ENCODE peak calls at places on chromosomes 12 and 14, in four cellular contexts. One of them, this sample, is unnamed. For H3K27me3, the result is how much of the 10 kb centered on the place peaks cover.

GRCh38 chr14:20624495-20625070 is 16.9 kb downstream of the OR6S1 start:
- DNase-seq in mammary epithelial cell: peak
- DNase-seq in psoas muscle: peak
- DNase-seq in fibroblast of lung: peak
- DNase-seq in this sample: peak

GRCh38 chr12:58939399-58940100 is 19.2 kb upstream of the LRIG3 start:
- DNase-seq in mammary epithelial cell: no peak
- DNase-seq in psoas muscle: no peak
- DNase-seq in fibroblast of lung: no peak
- DNase-seq in this sample: no peak

GRCh38 chr12:56143225-56143624 is 9.2 kb upstream of the MYL6B start:
- DNase-seq in mammary epithelial cell: no peak
- DNase-seq in psoas muscle: no peak
- DNase-seq in fibroblast of lung: no peak
- DNase-seq in this sample: no peak

GRCh38 chr14:49727171-49727570 is 34.3 kb downstream of the KLHDC1 start:
- DNase-seq in mammary epithelial cell: no peak
- DNase-seq in psoas muscle: no peak
- DNase-seq in fibroblast of lung: no peak
- DNase-seq in this sample: no peak

GRCh38 chr14:100439781-100440180 is 116.6 kb downstream of the SLC25A47 start:
- DNase-seq in mammary epithelial cell: peak
- DNase-seq in psoas muscle: no peak
- DNase-seq in fibroblast of lung: peak
- DNase-seq in this sample: no peak

GRCh38 chr12:26239508-26240328 is 44.3 kb downstream of the SSPN start:
- DNase-seq in mammary epithelial cell: peak
- DNase-seq in psoas muscle: peak
- DNase-seq in fibroblast of lung: peak
- DNase-seq in this sample: no peak

GRCh38 chr14:21023817-21024667 is 819 bp downstream of the NDRG2 start:
- DNase-seq in mammary epithelial cell: no peak
- DNase-seq in psoas muscle: peak
- DNase-seq in fibroblast of lung: no peak
- DNase-seq in this sample: no peak

GRCh38 chr12:46547421-46548340 is 175.1 kb upstream of the SLC38A2 start:
- DNase-seq in mammary epithelial cell: peak
- DNase-seq in psoas muscle: no peak
- DNase-seq in fibroblast of lung: no peak
- DNase-seq in this sample: no peak

GRCh38 chr14:42130809-42131208 is 524.1 kb downstream of the LRFN5 start:
- DNase-seq in mammary epithelial cell: peak
- DNase-seq in psoas muscle: no peak
- DNase-seq in fibroblast of lung: no peak
- DNase-seq in this sample: no peak

GRCh38 chr14:56534656-56535055 is 44.9 kb upstream of the TMEM260 start:
- DNase-seq in mammary epithelial cell: no peak
- DNase-seq in psoas muscle: no peak
- DNase-seq in fibroblast of lung: no peak
- DNase-seq in this sample: no peak

GRCh38 chr14:57293851-57294837 is 25.4 kb downstream of the AP5M1 start:
- DNase-seq in mammary epithelial cell: no peak
- DNase-seq in psoas muscle: no peak
- DNase-seq in fibroblast of lung: peak
- DNase-seq in this sample: no peak

GRCh38 chr12:50040657-50041056 is 15.4 kb upstream of the RACGAP1 start:
- DNase-seq in mammary epithelial cell: no peak
- DNase-seq in psoas muscle: no peak
- DNase-seq in fibroblast of lung: no peak
- DNase-seq in this sample: no peak

GRCh38 chr12:98154850-98155249 is 360.5 kb upstream of the TMPO start:
- DNase-seq in mammary epithelial cell: peak
- DNase-seq in psoas muscle: no peak
- DNase-seq in fibroblast of lung: peak
- DNase-seq in this sample: no peak

GRCh38 chr12:52906049-52906645 is 1.3 kb upstream of the KRT8 start:
- DNase-seq in mammary epithelial cell: peak
- DNase-seq in psoas muscle: no peak
- DNase-seq in fibroblast of lung: no peak
- DNase-seq in this sample: no peak

GRCh38 chr14:71322660-71323250 is 415.5 kb downstream of the PCNX1 start:
- DNase-seq in mammary epithelial cell: peak
- DNase-seq in psoas muscle: no peak
- DNase-seq in fibroblast of lung: peak
- DNase-seq in this sample: no peak

GRCh38 chr14:46818147-46818546 is 166.6 kb upstream of the RPL10L start:
- DNase-seq in mammary epithelial cell: no peak
- DNase-seq in psoas muscle: no peak
- DNase-seq in fibroblast of lung: no peak
- DNase-seq in this sample: no peak

GRCh38 chr12:65740873-65741600 is 83.2 kb upstream of the HMGA2 start:
- DNase-seq in mammary epithelial cell: peak
- DNase-seq in psoas muscle: peak
- DNase-seq in fibroblast of lung: peak
- DNase-seq in this sample: peak

GRCh38 chr14:21044106-21044618 is 2.0 kb downstream of the RNASE7 start:
- DNase-seq in mammary epithelial cell: no peak
- DNase-seq in psoas muscle: peak
- DNase-seq in fibroblast of lung: no peak
- DNase-seq in this sample: no peak

GRCh38 chr14:51094282-51094821 is 553 bp downstream of the TRIM9 start:
- DNase-seq in mammary epithelial cell: no peak
- DNase-seq in psoas muscle: peak
- DNase-seq in fibroblast of lung: peak
- DNase-seq in this sample: no peak

GRCh38 chr12:87086118-87086891 is 830.1 kb upstream of the MGAT4C start:
- DNase-seq in mammary epithelial cell: peak
- DNase-seq in psoas muscle: no peak
- DNase-seq in fibroblast of lung: peak
- DNase-seq in this sample: no peak

GRCh38 chr14:61694039-61694438 is 1.3 kb upstream of the HIF1A start:
- DNase-seq in mammary epithelial cell: no peak
- DNase-seq in psoas muscle: no peak
- DNase-seq in fibroblast of lung: no peak
- DNase-seq in this sample: no peak

GRCh38 chr12:101839324-101840283 is 8.8 kb upstream of the GNPTAB start:
- DNase-seq in mammary epithelial cell: peak
- DNase-seq in psoas muscle: peak
- DNase-seq in fibroblast of lung: peak
- DNase-seq in this sample: peak

GRCh38 chr12:27964123-27964522 is 8.4 kb downstream of the PTHLH start:
- DNase-seq in mammary epithelial cell: no peak
- DNase-seq in psoas muscle: no peak
- DNase-seq in fibroblast of lung: peak
- DNase-seq in this sample: no peak

GRCh38 chr12:121205491-121205890 is 4.4 kb upstream of the P2RX4 start:
- DNase-seq in mammary epithelial cell: no peak
- DNase-seq in psoas muscle: no peak
- DNase-seq in fibroblast of lung: no peak
- DNase-seq in this sample: no peak

GRCh38 chr12:67625004-67625403 is 23.5 kb upstream of the DYRK2 start:
- DNase-seq in mammary epithelial cell: no peak
- DNase-seq in psoas muscle: no peak
- DNase-seq in fibroblast of lung: no peak
- DNase-seq in this sample: no peak

GRCh38 chr12:51891843-51892242 is 3.9 kb downstream of the ANKRD33 start:
- DNase-seq in mammary epithelial cell: no peak
- DNase-seq in psoas muscle: no peak
- DNase-seq in fibroblast of lung: peak
- DNase-seq in this sample: no peak

GRCh38 chr14:94612174-94612573 is at the start of gene SERPINA3:
- DNase-seq in mammary epithelial cell: peak
- DNase-seq in psoas muscle: no peak
- DNase-seq in fibroblast of lung: peak
- DNase-seq in this sample: no peak

GRCh38 chr12:64680235-64680634 is 69.9 kb downstream of the RASSF3 start:
- DNase-seq in mammary epithelial cell: peak
- DNase-seq in psoas muscle: no peak
- DNase-seq in fibroblast of lung: no peak
- DNase-seq in this sample: no peak

GRCh38 chr12:98532687-98533304 is 17.4 kb downstream of the TMPO start:
- DNase-seq in mammary epithelial cell: peak
- DNase-seq in psoas muscle: no peak
- DNase-seq in fibroblast of lung: peak
- DNase-seq in this sample: no peak

GRCh38 chr12:106106892-106107291 is 31.9 kb downstream of the NUAK1 start:
- DNase-seq in mammary epithelial cell: peak
- DNase-seq in psoas muscle: no peak
- DNase-seq in fibroblast of lung: no peak
- DNase-seq in this sample: no peak

GRCh38 chr12:121933522-121934317 is 15.3 kb downstream of the CFAP251 start:
- DNase-seq in mammary epithelial cell: no peak
- DNase-seq in psoas muscle: no peak
- DNase-seq in fibroblast of lung: no peak
- DNase-seq in this sample: no peak

DNA sequence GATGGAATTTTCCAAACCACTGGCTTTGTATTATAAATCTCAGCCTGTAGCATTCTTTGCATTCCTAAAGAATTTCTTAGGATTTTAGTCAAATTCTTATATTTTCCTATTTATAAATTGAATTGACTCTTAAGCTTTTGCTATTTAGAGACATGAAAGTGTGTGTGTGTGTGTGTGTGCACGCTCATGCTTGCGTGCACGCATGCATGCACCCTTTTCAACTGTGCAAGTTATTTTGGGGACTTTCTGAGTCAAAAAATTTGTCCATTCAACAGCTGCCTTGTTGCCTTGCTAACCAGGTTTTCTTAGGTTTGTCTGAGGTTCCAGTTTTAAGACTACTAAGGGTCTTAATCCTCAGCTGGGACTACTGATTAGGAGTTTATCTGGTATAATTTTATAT is 42.6 kb downstream of the GPATCH2L start:
- DNase-seq in mammary epithelial cell: no peak
- DNase-seq in psoas muscle: no peak
- DNase-seq in fibroblast of lung: no peak
- DNase-seq in this sample: no peak
- TF ChIP-seq CTCF in mammary epithelial cell: no peak
- TF ChIP-seq CTCF in psoas muscle: no peak
- TF ChIP-seq CTCF in fibroblast of lung: no peak
- TF ChIP-seq CTCF in this sample: no peak

GRCh38 chr12:12503384-12504078 is 59.1 kb downstream of the DUSP16 start:
- DNase-seq in mammary epithelial cell: no peak
- DNase-seq in psoas muscle: no peak
- DNase-seq in fibroblast of lung: no peak
- DNase-seq in this sample: peak
- H3K27ac ChIP-seq in mammary epithelial cell: no peak
- H3K27ac ChIP-seq in psoas muscle: no peak
- H3K27ac ChIP-seq in fibroblast of lung: no peak
- H3K27ac ChIP-seq in this sample: no peak

GRCh38 chr12:48182659-48183058 is 785 bp upstream of the CCDC184 start:
- DNase-seq in mammary epithelial cell: no peak
- DNase-seq in psoas muscle: no peak
- DNase-seq in fibroblast of lung: no peak
- DNase-seq in this sample: no peak
- H3K27me3 ChIP-seq in mammary epithelial cell: under half
- H3K27me3 ChIP-seq in psoas muscle: under half
- H3K27me3 ChIP-seq in fibroblast of lung: half or more
- H3K27me3 ChIP-seq in this sample: under half

GRCh38 chr12:6582196-6582595 is 14.1 kb upstream of the NOP2 start:
- DNase-seq in mammary epithelial cell: no peak
- DNase-seq in psoas muscle: no peak
- DNase-seq in fibroblast of lung: no peak
- DNase-seq in this sample: no peak
- TF ChIP-seq CTCF in mammary epithelial cell: no peak
- TF ChIP-seq CTCF in psoas muscle: no peak
- TF ChIP-seq CTCF in fibroblast of lung: peak
- TF ChIP-seq CTCF in this sample: no peak

DNA sequence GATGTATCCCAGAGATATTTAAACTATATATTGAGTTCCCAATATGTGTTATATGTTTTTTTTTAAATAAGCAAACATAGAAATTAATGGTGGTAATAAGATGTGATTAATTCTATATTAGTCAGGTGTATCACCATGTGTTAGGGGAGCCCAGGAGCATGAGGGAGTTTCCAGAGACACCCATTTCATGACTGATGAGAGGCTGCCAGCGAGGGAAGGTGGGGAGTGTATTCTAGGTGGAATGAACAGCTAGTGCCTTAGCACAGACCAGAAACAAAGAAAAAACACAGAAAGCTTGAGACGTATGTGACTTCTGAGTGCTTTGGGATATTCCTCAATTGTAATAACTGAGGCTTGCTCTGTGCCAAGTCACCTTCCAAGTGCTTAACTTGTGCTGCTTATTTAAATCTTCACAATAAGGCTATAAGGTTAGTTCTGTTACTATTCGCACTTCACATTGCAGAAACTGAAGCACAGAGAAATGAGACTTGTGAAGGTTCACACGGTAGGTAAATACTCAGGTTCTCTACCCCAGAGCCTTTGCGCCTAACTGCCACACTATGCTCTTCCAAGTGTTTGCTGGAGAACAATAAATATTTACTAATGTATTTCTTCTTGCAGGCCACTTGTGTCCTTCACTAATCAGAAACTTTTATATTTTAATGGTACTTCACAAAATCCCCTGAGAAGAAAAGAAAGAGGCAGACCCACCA is 17.9 kb upstream of the MGP start:
- DNase-seq in mammary epithelial cell: peak
- DNase-seq in psoas muscle: no peak
- DNase-seq in fibroblast of lung: no peak
- DNase-seq in this sample: no peak
- H3K27ac ChIP-seq in mammary epithelial cell: no peak
- H3K27ac ChIP-seq in psoas muscle: no peak
- H3K27ac ChIP-seq in fibroblast of lung: no peak
- H3K27ac ChIP-seq in this sample: no peak

DNA sequence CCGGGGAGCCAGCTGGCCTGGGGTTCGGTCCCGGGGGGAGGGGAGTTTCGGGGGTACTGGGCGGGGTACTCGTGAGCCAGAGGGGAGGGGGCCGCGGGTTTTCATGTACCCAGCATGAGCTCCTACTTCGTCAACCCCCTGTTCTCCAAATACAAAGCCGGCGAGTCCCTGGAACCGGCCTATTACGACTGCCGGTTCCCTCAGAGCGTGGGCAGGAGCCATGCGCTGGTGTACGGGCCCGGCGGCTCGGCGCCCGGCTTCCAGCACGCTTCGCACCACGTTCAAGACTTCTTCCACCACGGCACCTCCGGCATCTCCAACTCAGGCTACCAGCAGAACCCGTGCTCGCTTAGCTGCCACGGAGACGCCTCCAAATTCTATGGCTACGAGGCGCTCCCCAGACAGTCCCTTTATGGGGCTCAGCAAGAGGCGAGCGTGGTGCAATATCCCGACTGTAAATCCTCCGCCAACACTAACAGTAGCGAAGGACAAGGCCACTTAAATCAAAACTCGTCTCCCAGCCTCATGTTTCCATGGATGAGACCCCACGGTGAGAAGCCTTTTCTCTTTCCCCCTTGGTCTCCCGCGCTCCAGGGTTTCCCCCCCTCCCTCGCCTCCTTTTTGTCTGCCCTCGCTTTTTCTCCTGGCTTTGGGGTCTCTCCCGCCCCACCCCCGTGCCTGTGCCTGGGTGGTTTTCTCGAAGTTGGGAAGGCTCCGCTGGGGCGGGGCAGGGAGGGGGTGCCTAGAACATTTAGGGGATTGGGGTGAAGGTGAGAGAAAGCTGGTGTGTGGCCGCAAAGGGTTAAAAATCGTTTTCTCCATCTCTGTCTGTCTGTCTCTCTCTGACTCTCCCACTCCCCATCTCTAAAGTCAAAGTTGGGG is 627 bp downstream of the HOXC8 start:
- DNase-seq in mammary epithelial cell: peak
- DNase-seq in psoas muscle: peak
- DNase-seq in fibroblast of lung: no peak
- DNase-seq in this sample: no peak
- H3K27me3 ChIP-seq in mammary epithelial cell: under half
- H3K27me3 ChIP-seq in psoas muscle: under half
- H3K27me3 ChIP-seq in fibroblast of lung: half or more
- H3K27me3 ChIP-seq in this sample: half or more

This sample was measured in CD4-positive, alpha-beta T cell.